ENCODE peak calls at places on chromosomes 13 and 19, in four cellular contexts. G is Calu3, E is esophagus squamous epithelium, K is NCI-H446 treated with DMSO at 0.1 percent for 48 hours. Q is an unnamed sample.

GRCh38 chr13:46202956-46203355 is 8.8 kb upstream of the LRRC63 start:
- DNase-seq in K (no peak), G (no peak), E (no peak), Q (no peak)

GRCh38 chr19:492091-492531 is 4.2 kb upstream of the MADCAM1 start:
- DNase-seq in E (no peak), K (no peak), G (no peak), Q (no peak)

GRCh38 chr13:84470528-84470927 is 588.3 kb upstream of the SLITRK1 start:
- DNase-seq in K (no peak), E (no peak), G (no peak), Q (no peak)

GRCh38 chr19:51094696-51095279 is 12.1 kb upstream of the KLK14 start:
- DNase-seq in E (no peak), K (no peak), G (peak; percentile 56), Q (peak; percentile 46)

GRCh38 chr13:95740921-95741320 is 64.0 kb downstream of the DNAJC3 start:
- DNase-seq in E (no peak), G (no peak), K (no peak), Q (no peak)

GRCh38 chr13:76331948-76332712 is 554.1 kb downstream of the KCTD12 start:
- DNase-seq in K (no peak), G (no peak), E (no peak), Q (no peak)

GRCh38 chr13:108779308-108779707 is 149.9 kb downstream of the MYO16 start:
- DNase-seq in E (no peak), K (no peak), G (no peak), Q (no peak)

GRCh38 chr19:12668937-12669271 is 2.3 kb downstream of the WDR83 start:
- DNase-seq in E (no peak), K (no peak), G (peak; percentile 28), Q (peak; percentile 71)

GRCh38 chr19:19488041-19488874 is 27.1 kb downstream of the TSSK6 start:
- DNase-seq in K (no peak), E (no peak), G (peak; percentile 7), Q (peak; percentile 32)

GRCh38 chr13:35930665-35931631 is 200.2 kb downstream of the DCLK1 start:
- DNase-seq in E (no peak), G (no peak), K (peak; percentile 22), Q (no peak)

GRCh38 chr13:43041368-43041921 is 18.1 kb downstream of the DNAJC15 start:
- DNase-seq in E (no peak), G (no peak), K (no peak), Q (no peak)

GRCh38 chr13:64274481-64275217 is 2859.0 kb upstream of the PCDH20 start:
- DNase-seq in E (no peak), K (no peak), G (no peak), Q (no peak)

GRCh38 chr13:93925976-93926375 is 553.5 kb downstream of the DCT start:
- DNase-seq in G (no peak), E (no peak), K (no peak), Q (peak; percentile 43)

GRCh38 chr13:51222510-51223283 is 499 bp downstream of the FAM124A start:
- DNase-seq in E (no peak), K (no peak), G (peak; percentile 1), Q (no peak)

GRCh38 chr13:102645701-102646100 is 48.9 kb downstream of the TPP2 start:
- DNase-seq in G (no peak), K (no peak), E (no peak), Q (no peak)

GRCh38 chr19:5170329-5170745 is 170.3 kb downstream of the PTPRS start:
- DNase-seq in K (no peak), G (peak; percentile 26), E (no peak), Q (no peak)

Q was measured in NCI-H146.